ENCODE peak calls at places on chromosomes 1 and 21, in six cellular contexts. Y is EL; N is T1000; K is ACHN; X is stimulated activated CD8-positive, alpha-beta memory T cell treated with anti-CD3 and anti-CD28 coated beads, Interleukin-15, amount 100 ng/mL, for 4 hours; G is nephron progenitor cell. Z is an unnamed sample.

GRCh38 chr21:19507682-19508260 is 1104.2 kb upstream of the TMPRSS15 start:
- DNase-seq in Y (no peak), N (no peak), K (peak), X (no peak), G (no peak), Z (no peak)

GRCh38 chr21:34583926-34584563 is 30.9 kb downstream of the RCAN1 start:
- DNase-seq in Y (no peak), N (no peak), K (no peak), X (no peak), G (no peak), Z (no peak)

GRCh38 chr1:216749219-216749618 is 26.0 kb upstream of the ESRRG start:
- DNase-seq in Y (no peak), N (no peak), K (no peak), X (no peak), G (no peak), Z (no peak)

GRCh38 chr1:114116086-114116485 is 37.6 kb downstream of the SYT6 start:
- DNase-seq in Y (no peak), N (no peak), K (no peak), X (no peak), G (no peak), Z (no peak)

GRCh38 chr1:68237040-68237439 is 4.7 kb upstream of the WLS start:
- DNase-seq in Y (no peak), N (no peak), K (no peak), X (no peak), G (no peak), Z (no peak)

GRCh38 chr21:46020581-46020980 is 39.0 kb downstream of the COL6A1 start:
- DNase-seq in Y (no peak), N (no peak), K (no peak), X (no peak), G (no peak), Z (no peak)

GRCh38 chr1:9066945-9067807 is 2.3 kb downstream of the SLC2A5 start:
- DNase-seq in Y (peak), N (peak), K (no peak), X (no peak), G (no peak), Z (peak)

GRCh38 chr1:44212355-44213221 is 683 bp upstream of the DMAP1 start:
- DNase-seq in Y (no peak), N (no peak), K (no peak), X (no peak), G (no peak), Z (no peak)

GRCh38 chr1:162035241-162035640 is 11.6 kb upstream of the OLFML2B start:
- DNase-seq in Y (peak), N (no peak), K (peak), X (no peak), G (no peak), Z (no peak)